ENCODE peak calls at places on chromosomes 4 and X, in six cellular contexts. H, M, Q, O, R and V are unnamed samples.

GRCh38 chr4:144291164-144291563 is 150.6 kb upstream of the GYPA start:
- DNase-seq in H (no peak), M (no peak), Q (no peak), O (no peak), R (no peak), V (no peak)

GRCh38 chrX:135531813-135532212 is 11.4 kb downstream of the INTS6L start:
- DNase-seq in H (no peak), M (no peak), Q (peak), O (no peak), R (no peak), V (no peak)

GRCh38 chr4:75831856-75832405 is 70.3 kb downstream of the PPEF2 start:
- DNase-seq in H (no peak), M (no peak), Q (no peak), O (no peak), R (no peak), V (no peak)

GRCh38 chr4:52718123-52718522 is 33.1 kb downstream of the ERVMER34-1 start:
- DNase-seq in H (no peak), M (no peak), Q (peak), O (no peak), R (no peak), V (peak)

GRCh38 chrX:6325437-6325836 is 96.8 kb upstream of the NLGN4X start:
- DNase-seq in H (no peak), M (no peak), Q (no peak), O (no peak), R (no peak), V (no peak)

GRCh38 chr4:136918772-136919171 is 613.5 kb downstream of the PCDH18 start:
- DNase-seq in H (no peak), M (no peak), Q (no peak), O (no peak), R (no peak), V (no peak)

GRCh38 chr4:127179451-127180087 is 453.2 kb upstream of the INTU start:
- DNase-seq in H (no peak), M (no peak), Q (no peak), O (no peak), R (no peak), V (no peak)

GRCh38 chrX:128106630-128107029 is 54.4 kb upstream of the ACTRT1 start:
- DNase-seq in H (no peak), M (no peak), Q (no peak), O (no peak), R (no peak), V (peak)

GRCh38 chr4:1252928-1253492 is 4.1 kb upstream of the CTBP1 start:
- DNase-seq in H (no peak), M (no peak), Q (no peak), O (no peak), R (no peak), V (no peak)

GRCh38 chr4:761086-761485 is 55.5 kb downstream of the PCGF3 start:
- DNase-seq in H (no peak), M (no peak), Q (no peak), O (no peak), R (no peak), V (no peak)

GRCh38 chr4:109803924-109804571 is 2.2 kb upstream of the CFI start:
- DNase-seq in H (peak), M (no peak), Q (peak), O (peak), R (no peak), V (peak)

GRCh38 chr4:74318270-74318669 is 10.0 kb downstream of the EPGN start:
- DNase-seq in H (no peak), M (no peak), Q (no peak), O (peak), R (no peak), V (no peak)

GRCh38 chr4:7815981-7816380 is 123.7 kb downstream of the AFAP1 start:
- DNase-seq in H (no peak), M (no peak), Q (no peak), O (no peak), R (no peak), V (no peak)